ENCODE peak calls at places on chromosome 18, in nine cellular contexts. G, D, Y, W, Q, L, F, O and E are unnamed samples.

GRCh38 chr18:26655614-26656400 is 107.5 kb upstream of the KCTD1 start:
- DNase-seq in G (peak; percentile 11), D (peak; percentile 76), Y (peak; percentile 42), W (no peak), Q (no peak), L (no peak), F (peak; percentile 84), O (no peak), E (no peak)

GRCh38 chr18:52682260-52682659 is 342.3 kb downstream of the DCC start:
- DNase-seq in G (no peak), D (no peak), Y (no peak), W (no peak), Q (no peak), L (no peak), F (no peak), O (no peak), E (no peak)

GRCh38 chr18:46497129-46497528 is 159.9 kb downstream of the LOXHD1 start:
- DNase-seq in G (no peak), D (no peak), Y (peak; percentile 6), W (no peak), Q (no peak), L (no peak), F (no peak), O (no peak), E (peak; percentile 9)

GRCh38 chr18:76823166-76823539 is 796 bp downstream of the ZNF236 start:
- DNase-seq in G (no peak), D (no peak), Y (no peak), W (no peak), Q (no peak), L (no peak), F (no peak), O (no peak), E (no peak)

GRCh38 chr18:48996901-48997463 is 46.2 kb upstream of the SMAD7 start:
- DNase-seq in G (peak; percentile 63), D (no peak), Y (peak; percentile 89), W (no peak), Q (no peak), L (no peak), F (no peak), O (no peak), E (peak; percentile 73)

GRCh38 chr18:25365242-25365641 is 13.3 kb upstream of the ZNF521 start:
- DNase-seq in G (no peak), D (no peak), Y (no peak), W (no peak), Q (no peak), L (peak; percentile 54), F (no peak), O (no peak), E (no peak)

GRCh38 chr18:59621027-59621426 is 76.2 kb downstream of the CCBE1 start:
- DNase-seq in G (no peak), D (no peak), Y (peak; percentile 66), W (no peak), Q (no peak), L (no peak), F (no peak), O (no peak), E (no peak)

GRCh38 chr18:42113529-42114191 is 158.6 kb downstream of the PIK3C3 start:
- DNase-seq in G (no peak), D (no peak), Y (peak; percentile 45), W (no peak), Q (no peak), L (no peak), F (no peak), O (no peak), E (peak; percentile 3)

GRCh38 chr18:31683106-31683505 is 1.3 kb downstream of the B4GALT6 start:
- DNase-seq in G (no peak), D (no peak), Y (no peak), W (no peak), Q (no peak), L (no peak), F (no peak), O (no peak), E (no peak)

GRCh38 chr18:80136679-80137078 is 27.6 kb downstream of the ADNP2 start:
- DNase-seq in G (no peak), D (no peak), Y (no peak), W (no peak), Q (no peak), L (no peak), F (no peak), O (no peak), E (no peak)

GRCh38 chr18:54924948-54925347 is 34.3 kb downstream of the CCDC68 start:
- DNase-seq in G (no peak), D (no peak), Y (peak; percentile 64), W (no peak), Q (no peak), L (no peak), F (no peak), O (no peak), E (no peak)

GRCh38 chr18:21439453-21439852 is 161.1 kb downstream of the ESCO1 start:
- DNase-seq in G (peak; percentile 33), D (no peak), Y (peak; percentile 82), W (no peak), Q (no peak), L (no peak), F (no peak), O (no peak), E (peak; percentile 75)

GRCh38 chr18:38545071-38545470 is 979.5 kb upstream of the CELF4 start:
- DNase-seq in G (no peak), D (no peak), Y (no peak), W (no peak), Q (no peak), L (no peak), F (no peak), O (no peak), E (no peak)

GRCh38 chr18:12271376-12272235 is 17.4 kb downstream of the CIDEA start:
- DNase-seq in G (no peak), D (peak; percentile 83), Y (peak; percentile 76), W (peak; percentile 65), Q (peak; percentile 18), L (peak; percentile 60), F (peak; percentile 87), O (no peak), E (peak; percentile 62)

GRCh38 chr18:52716926-52717325 is 376.9 kb downstream of the DCC start:
- DNase-seq in G (no peak), D (no peak), Y (peak; percentile 4), W (no peak), Q (no peak), L (no peak), F (peak; percentile 3), O (no peak), E (peak; percentile 38)

GRCh38 chr18:59691046-59691395 is 6.2 kb downstream of the CCBE1 start:
- DNase-seq in G (no peak), D (no peak), Y (peak; percentile 94), W (no peak), Q (no peak), L (no peak), F (no peak), O (no peak), E (no peak)

GRCh38 chr18:57839942-57840381 is 36.8 kb upstream of the ATP8B1 start:
- DNase-seq in G (peak; percentile 26), D (no peak), Y (peak; percentile 83), W (no peak), Q (no peak), L (no peak), F (no peak), O (no peak), E (no peak)

GRCh38 chr18:10661333-10661732 is 135.5 kb downstream of the NAPG start:
- DNase-seq in G (no peak), D (no peak), Y (peak; percentile 61), W (no peak), Q (no peak), L (no peak), F (no peak), O (no peak), E (peak; percentile 13)

GRCh38 chr18:34122724-34123334 is 101.9 kb downstream of the NOL4 start:
- DNase-seq in G (no peak), D (no peak), Y (peak; percentile 57), W (no peak), Q (no peak), L (peak; percentile 25), F (no peak), O (no peak), E (peak; percentile 55)

GRCh38 chr18:34544930-34545329 is 165.2 kb upstream of the DTNA start:
- DNase-seq in G (no peak), D (no peak), Y (no peak), W (no peak), Q (no peak), L (no peak), F (no peak), O (no peak), E (no peak)

GRCh38 chr18:78629426-78629825 is 350.2 kb upstream of the SALL3 start:
- DNase-seq in G (no peak), D (no peak), Y (no peak), W (no peak), Q (no peak), L (no peak), F (no peak), O (no peak), E (no peak)